ENCODE peak calls at places on chromosomes 6 and 20, in four cellular contexts. One of them, this sample, is unnamed.

GRCh38 chr6:7684076-7684475 is 41.8 kb upstream of the BMP6 start:
- DNase-seq in HFF-Myc: no peak
- DNase-seq in NCI-H1092 treated with DMSO at 0.1 percent for 48 hours: no peak
- DNase-seq in NCI-H2107: no peak
- DNase-seq in this sample: no peak

GRCh38 chr6:163683105-163683622 is 268.6 kb downstream of the QKI start:
- DNase-seq in NCI-H1092 treated with DMSO at 0.1 percent for 48 hours: no peak
- DNase-seq in HFF-Myc: no peak
- DNase-seq in NCI-H2107: no peak
- DNase-seq in this sample: no peak

GRCh38 chr6:1065986-1066385 is 245.9 kb upstream of the FOXQ1 start:
- DNase-seq in NCI-H2107: no peak
- DNase-seq in NCI-H1092 treated with DMSO at 0.1 percent for 48 hours: no peak
- DNase-seq in HFF-Myc: no peak
- DNase-seq in this sample: no peak

GRCh38 chr6:20497200-20497820 is 36.9 kb upstream of the CDKAL1 start:
- DNase-seq in NCI-H2107: no peak
- DNase-seq in HFF-Myc: peak; percentile 90
- DNase-seq in NCI-H1092 treated with DMSO at 0.1 percent for 48 hours: no peak
- DNase-seq in this sample: no peak

GRCh38 chr20:19777981-19778380 is 19.9 kb downstream of the RIN2 start:
- DNase-seq in NCI-H1092 treated with DMSO at 0.1 percent for 48 hours: no peak
- DNase-seq in NCI-H2107: no peak
- DNase-seq in HFF-Myc: no peak
- DNase-seq in this sample: no peak

GRCh38 chr20:46034039-46034438 is 5.0 kb downstream of the SLC12A5 start:
- DNase-seq in NCI-H1092 treated with DMSO at 0.1 percent for 48 hours: no peak
- DNase-seq in HFF-Myc: no peak
- DNase-seq in NCI-H2107: no peak
- DNase-seq in this sample: no peak

GRCh38 chr20:48603116-48603818 is 224.5 kb downstream of the PREX1 start:
- DNase-seq in NCI-H2107: no peak
- DNase-seq in HFF-Myc: no peak
- DNase-seq in NCI-H1092 treated with DMSO at 0.1 percent for 48 hours: no peak
- DNase-seq in this sample: no peak

GRCh38 chr6:155832596-155832995 is 377.0 kb upstream of the NOX3 start:
- DNase-seq in NCI-H2107: no peak
- DNase-seq in HFF-Myc: peak; percentile 21
- DNase-seq in NCI-H1092 treated with DMSO at 0.1 percent for 48 hours: no peak
- DNase-seq in this sample: no peak

GRCh38 chr6:73308712-73309533 is 45.2 kb downstream of the DPPA5 start:
- DNase-seq in NCI-H2107: no peak
- DNase-seq in HFF-Myc: no peak
- DNase-seq in NCI-H1092 treated with DMSO at 0.1 percent for 48 hours: no peak
- DNase-seq in this sample: no peak

GRCh38 chr20:46206025-46206424 is 87.9 kb downstream of the CD40 start:
- DNase-seq in NCI-H2107: no peak
- DNase-seq in NCI-H1092 treated with DMSO at 0.1 percent for 48 hours: no peak
- DNase-seq in HFF-Myc: peak; percentile 31
- DNase-seq in this sample: no peak

GRCh38 chr6:89120371-89120770 is 2.5 kb upstream of the SRSF12 start:
- DNase-seq in NCI-H2107: no peak
- DNase-seq in HFF-Myc: no peak
- DNase-seq in NCI-H1092 treated with DMSO at 0.1 percent for 48 hours: no peak
- DNase-seq in this sample: no peak

GRCh38 chr6:132445201-132445951 is 44.1 kb upstream of the MOXD1 start:
- DNase-seq in NCI-H1092 treated with DMSO at 0.1 percent for 48 hours: no peak
- DNase-seq in NCI-H2107: no peak
- DNase-seq in HFF-Myc: peak; percentile 68
- DNase-seq in this sample: no peak

GRCh38 chr20:7627734-7628663 is 312.3 kb downstream of the HAO1 start:
- DNase-seq in NCI-H2107: no peak
- DNase-seq in HFF-Myc: peak; percentile 12
- DNase-seq in NCI-H1092 treated with DMSO at 0.1 percent for 48 hours: no peak
- DNase-seq in this sample: no peak

GRCh38 chr6:170205126-170205525 is 85.8 kb downstream of the DLL1 start:
- DNase-seq in HFF-Myc: no peak
- DNase-seq in NCI-H2107: no peak
- DNase-seq in NCI-H1092 treated with DMSO at 0.1 percent for 48 hours: no peak
- DNase-seq in this sample: no peak

GRCh38 chr6:7535498-7535897 is 6.0 kb upstream of the DSP start:
- DNase-seq in HFF-Myc: no peak
- DNase-seq in NCI-H2107: no peak
- DNase-seq in NCI-H1092 treated with DMSO at 0.1 percent for 48 hours: no peak
- DNase-seq in this sample: no peak

GRCh38 chr20:33231237-33231636 is 4.6 kb upstream of the BPIFA1 start:
- DNase-seq in NCI-H2107: no peak
- DNase-seq in NCI-H1092 treated with DMSO at 0.1 percent for 48 hours: no peak
- DNase-seq in HFF-Myc: no peak
- DNase-seq in this sample: no peak

GRCh38 chr6:157604816-157605215 is 218.2 kb upstream of the SNX9 start:
- DNase-seq in NCI-H1092 treated with DMSO at 0.1 percent for 48 hours: no peak
- DNase-seq in HFF-Myc: no peak
- DNase-seq in NCI-H2107: no peak
- DNase-seq in this sample: no peak

GRCh38 chr20:22544462-22544861 is 39.9 kb downstream of the FOXA2 start:
- DNase-seq in NCI-H1092 treated with DMSO at 0.1 percent for 48 hours: no peak
- DNase-seq in HFF-Myc: no peak
- DNase-seq in NCI-H2107: no peak
- DNase-seq in this sample: no peak

GRCh38 chr6:24431045-24431451 is 28.3 kb downstream of the MRS2 start:
- DNase-seq in NCI-H1092 treated with DMSO at 0.1 percent for 48 hours: no peak
- DNase-seq in HFF-Myc: peak; percentile 30
- DNase-seq in NCI-H2107: no peak
- DNase-seq in this sample: no peak

GRCh38 chr20:59740621-59741020 is 136.3 kb downstream of the PHACTR3 start:
- DNase-seq in HFF-Myc: no peak
- DNase-seq in NCI-H1092 treated with DMSO at 0.1 percent for 48 hours: no peak
- DNase-seq in NCI-H2107: no peak
- DNase-seq in this sample: no peak

GRCh38 chr20:33239979-33240736 is 4.4 kb downstream of the BPIFA1 start:
- DNase-seq in NCI-H1092 treated with DMSO at 0.1 percent for 48 hours: no peak
- DNase-seq in NCI-H2107: no peak
- DNase-seq in HFF-Myc: no peak
- DNase-seq in this sample: no peak

GRCh38 chr6:4667591-4667990 is 108.6 kb upstream of the CDYL start:
- DNase-seq in NCI-H2107: no peak
- DNase-seq in HFF-Myc: no peak
- DNase-seq in NCI-H1092 treated with DMSO at 0.1 percent for 48 hours: no peak
- DNase-seq in this sample: no peak

This sample was measured in psoas muscle.